ENCODE peak calls at places on chromosomes 4 and X, in nine cellular contexts. X is H4; P is germinal center; E is CD4-positive, CD25-positive, alpha-beta regulatory T cell; B is stimulated activated CD8-positive, alpha-beta memory T cell treated with anti-CD3 and anti-CD28 coated beads, Interleukin-2, amount 100 ng/mL, for 48 hours; G is GM23248; L is activated CD8-positive, alpha-beta memory T cell treated with anti-CD3 and anti-CD28 coated beads for 48 hours; O is ELR; K is left colon. Y is an unnamed sample.

GRCh38 chr4:113878718-113879117 is 100.7 kb downstream of the ARSJ start:
- DNase-seq in K (no peak), B (no peak), X (peak), E (no peak), L (no peak), G (peak), P (no peak), O (peak), Y (no peak)

GRCh38 chr4:42673084-42673429 is 16.2 kb upstream of the ATP8A1 start:
- DNase-seq in P (no peak), B (no peak), K (no peak), O (no peak), L (no peak), X (no peak), E (no peak), G (peak), Y (peak)

GRCh38 chrX:43633081-43633480 is 23.0 kb upstream of the MAOA start:
- DNase-seq in B (no peak), P (no peak), L (no peak), G (no peak), K (no peak), E (no peak), X (no peak), O (no peak), Y (no peak)

GRCh38 chrX:44343412-44343942 is at the start of gene EFHC2:
- DNase-seq in G (peak), E (peak), L (no peak), B (no peak), P (peak), O (peak), X (no peak), K (peak), Y (no peak)

GRCh38 chrX:96883608-96884007 is at the start of gene RPA4:
- DNase-seq in P (no peak), X (no peak), L (no peak), O (no peak), E (no peak), G (no peak), B (no peak), K (no peak), Y (no peak)

GRCh38 chr4:86089924-86090323 is 269.9 kb downstream of the MAPK10 start:
- DNase-seq in L (no peak), B (no peak), X (peak), O (no peak), G (no peak), K (no peak), P (no peak), E (no peak), Y (no peak)

GRCh38 chr4:142141201-142141600 is 504.8 kb downstream of the IL15 start:
- DNase-seq in P (no peak), X (no peak), O (no peak), B (no peak), L (no peak), G (no peak), E (no peak), K (no peak), Y (no peak)

GRCh38 chrX:105191878-105192277 is 28.6 kb downstream of the TEX13A start:
- DNase-seq in P (no peak), B (no peak), G (peak), L (no peak), E (no peak), X (peak), K (no peak), O (no peak), Y (no peak)

GRCh38 chr4:176794151-176794550 is 1.4 kb upstream of the VEGFC start:
- DNase-seq in P (no peak), X (peak), L (no peak), G (peak), B (no peak), O (peak), E (no peak), K (no peak), Y (no peak)

GRCh38 chrX:103513067-103513466 is 6.2 kb downstream of the RAB40A start:
- DNase-seq in E (no peak), P (no peak), B (no peak), G (no peak), O (no peak), K (no peak), X (no peak), L (no peak), Y (no peak)

Y was measured in pons.